ENCODE peak calls at places on chromosomes 2 and 18, in four cellular contexts. F is stomach, V is A549, B is tibial nerve. T is an unnamed sample.

GRCh38 chr2:11933854-11934253 is 187.4 kb downstream of the LPIN1 start:
- DNase-seq in F (no peak), V (no peak), B (no peak), T (no peak)

GRCh38 chr2:224401641-224402342 is at the start of gene FAM124B:
- DNase-seq in F (peak; percentile 36), V (no peak), B (peak; percentile 63), T (no peak)

GRCh38 chr18:78459646-78460045 is 520.0 kb upstream of the SALL3 start:
- DNase-seq in F (no peak), V (no peak), B (no peak), T (no peak)

GRCh38 chr2:105798595-105798994 is 53.9 kb downstream of the NCK2 start:
- DNase-seq in F (no peak), V (no peak), B (no peak), T (no peak)

GRCh38 chr2:10448646-10449480 is 736 bp upstream of the ODC1 start:
- DNase-seq in F (peak; percentile 94), V (peak; percentile 92), B (peak; percentile 77), T (no peak)

GRCh38 chr2:138020432-138020831 is 56.2 kb downstream of the HNMT start:
- DNase-seq in F (no peak), V (no peak), B (no peak), T (no peak)

GRCh38 chr18:9649164-9649540 is 34.8 kb upstream of the PPP4R1 start:
- DNase-seq in F (no peak), V (no peak), B (no peak), T (no peak)

GRCh38 chr18:55743701-55744100 is 155.7 kb upstream of the TCF4 start:
- DNase-seq in F (no peak), V (no peak), B (no peak), T (no peak)

GRCh38 chr2:143601828-143602227 is 472.6 kb downstream of the ARHGAP15 start:
- DNase-seq in F (no peak), V (no peak), B (no peak), T (no peak)

GRCh38 chr2:66555511-66556324 is 120.8 kb downstream of the MEIS1 start:
- DNase-seq in F (no peak), V (no peak), B (no peak), T (no peak)

GRCh38 chr2:12607971-12608370 is 108.8 kb upstream of the TRIB2 start:
- DNase-seq in F (no peak), V (no peak), B (no peak), T (no peak)

GRCh38 chr18:46628206-46628605 is 28.8 kb downstream of the LOXHD1 start:
- DNase-seq in F (no peak), V (no peak), B (no peak), T (no peak)

GRCh38 chr2:55097462-55098410 is 47.5 kb upstream of the RTN4 start:
- DNase-seq in F (no peak), V (no peak), B (no peak), T (no peak)

GRCh38 chr18:45212186-45213039 is 402.9 kb upstream of the SLC14A2 start:
- DNase-seq in F (peak; percentile 90), V (peak; percentile 22), B (peak; percentile 88), T (peak; percentile 87)

GRCh38 chr2:135637456-135638087 is 104.1 kb upstream of the UBXN4 start:
- DNase-seq in F (no peak), V (no peak), B (no peak), T (no peak)

GRCh38 chr2:99545066-99545465 is 55.2 kb upstream of the REV1 start:
- DNase-seq in F (no peak), V (no peak), B (no peak), T (no peak)

GRCh38 chr18:57970356-57971095 is 73.5 kb upstream of the NEDD4L start:
- DNase-seq in F (no peak), V (peak; percentile 18), B (no peak), T (no peak)

GRCh38 chr2:172370821-172371455 is 56.4 kb upstream of the ITGA6 start:
- DNase-seq in F (no peak), V (no peak), B (no peak), T (no peak)

GRCh38 chr2:215238485-215239098 is 73.3 kb upstream of the ATIC start:
- DNase-seq in F (no peak), V (no peak), B (no peak), T (no peak)

GRCh38 chr2:11155326-11156059 is at the start of gene SLC66A3:
- DNase-seq in F (no peak), V (peak; percentile 89), B (no peak), T (no peak)

GRCh38 chr18:8116346-8117007 is 492.8 kb upstream of the RAB12 start:
- DNase-seq in F (no peak), V (peak; percentile 51), B (no peak), T (no peak)

GRCh38 chr2:95526360-95527341 is 42.1 kb upstream of the TRIM43B start:
- DNase-seq in F (peak; percentile 74), V (peak; percentile 6), B (peak; percentile 27), T (peak; percentile 71)

GRCh38 chr18:55245200-55245599 is 285.9 kb upstream of the CCDC68 start:
- DNase-seq in F (no peak), V (no peak), B (no peak), T (no peak)

GRCh38 chr2:28544915-28545589 is 49.2 kb downstream of the PLB1 start:
- DNase-seq in F (peak; percentile 30), V (no peak), B (no peak), T (no peak)

GRCh38 chr2:160576054-160576499 is 82.5 kb upstream of the RBMS1 start:
- DNase-seq in F (no peak), V (no peak), B (no peak), T (no peak)

GRCh38 chr2:194495046-194495445 is 1162.0 kb upstream of the SLC39A10 start:
- DNase-seq in F (no peak), V (no peak), B (no peak), T (no peak)

GRCh38 chr18:48488388-48488850 is 50.4 kb upstream of the CTIF start:
- DNase-seq in F (peak; percentile 95), V (peak; percentile 50), B (peak; percentile 57), T (no peak)

GRCh38 chr2:112980537-112980936 is 2.7 kb downstream of the IL36G start:
- DNase-seq in F (no peak), V (no peak), B (no peak), T (no peak)

GRCh38 chr2:204687776-204688175 is 142.5 kb downstream of the PARD3B start:
- DNase-seq in F (no peak), V (no peak), B (no peak), T (no peak)

GRCh38 chr2:147844691-147845607 is at the start of gene ACVR2A:
- DNase-seq in F (peak; percentile 51), V (peak; percentile 42), B (peak; percentile 21), T (no peak)

GRCh38 chr2:199946196-199946595 is 9.1 kb downstream of the TYW5 start:
- DNase-seq in F (no peak), V (no peak), B (no peak), T (no peak)

GRCh38 chr2:8821276-8822217 is 15.9 kb downstream of the KIDINS220 start:
- DNase-seq in F (no peak), V (no peak), B (peak; percentile 52), T (no peak)

GRCh38 chr2:226874749-226875148 is 38.9 kb downstream of the RHBDD1 start:
- DNase-seq in F (no peak), V (no peak), B (no peak), T (no peak)

DNA sequence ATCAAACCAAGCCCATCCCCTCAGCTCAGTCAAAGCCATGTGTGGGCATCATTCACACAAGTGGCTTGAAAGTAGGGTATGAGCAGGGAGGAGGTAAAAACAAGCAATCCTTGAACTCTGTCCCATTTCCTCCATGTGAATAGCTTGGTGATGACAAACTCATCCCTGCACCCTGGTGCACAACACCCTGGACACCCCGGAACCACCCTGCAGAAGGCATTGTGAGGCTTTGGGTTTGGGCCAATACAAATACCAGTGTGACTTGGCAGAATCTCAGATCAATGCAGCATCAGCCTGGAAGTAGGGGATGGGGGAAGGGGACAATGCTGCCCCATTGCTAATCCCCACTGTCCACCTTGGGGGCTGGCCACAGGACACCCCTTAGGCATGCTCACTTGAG is 28.6 kb downstream of the TGFA start:
- DNase-seq in F (peak; percentile 53), V (peak; percentile 74), B (no peak), T (no peak)
- TF ChIP-seq EP300 in F (no peak), V (no peak), B (no peak), T (no peak)

DNA sequence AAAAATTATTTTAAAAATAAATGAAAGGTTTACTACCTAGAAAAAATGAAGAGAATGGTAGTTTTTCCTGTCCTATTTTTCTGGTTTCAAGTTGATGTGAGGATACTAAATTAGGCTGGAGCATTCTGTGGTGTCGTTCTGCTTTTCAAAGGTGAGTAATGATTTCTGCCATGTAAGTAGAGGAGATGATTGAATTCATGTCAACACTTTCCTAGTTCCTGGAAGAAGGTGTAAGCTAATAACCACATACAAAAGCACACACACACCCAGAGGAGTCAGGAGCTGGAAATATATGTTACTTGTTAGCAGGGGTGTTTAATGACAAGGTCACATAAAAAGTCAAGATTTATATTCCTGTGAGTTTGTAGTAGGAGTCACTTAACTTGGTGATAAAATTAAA is 172.1 kb downstream of the TMX3 start:
- DNase-seq in F (no peak), V (no peak), B (no peak), T (no peak)
- TF ChIP-seq EP300 in F (no peak), V (no peak), B (no peak), T (no peak)

GRCh38 chr18:76943542-76944339 is 121.4 kb downstream of the ZNF236 start:
- DNase-seq in F (peak; percentile 58), V (no peak), B (no peak), T (peak; percentile 83)
- TF ChIP-seq EP300 in F (no peak), V (no peak), B (peak; percentile 50), T (no peak)

GRCh38 chr2:152847067-152847466 is 128.6 kb downstream of the ARL6IP6 start:
- DNase-seq in F (no peak), V (no peak), B (no peak), T (no peak)
- TF ChIP-seq EP300 in F (no peak), V (no peak), B (no peak), T (no peak)

DNA sequence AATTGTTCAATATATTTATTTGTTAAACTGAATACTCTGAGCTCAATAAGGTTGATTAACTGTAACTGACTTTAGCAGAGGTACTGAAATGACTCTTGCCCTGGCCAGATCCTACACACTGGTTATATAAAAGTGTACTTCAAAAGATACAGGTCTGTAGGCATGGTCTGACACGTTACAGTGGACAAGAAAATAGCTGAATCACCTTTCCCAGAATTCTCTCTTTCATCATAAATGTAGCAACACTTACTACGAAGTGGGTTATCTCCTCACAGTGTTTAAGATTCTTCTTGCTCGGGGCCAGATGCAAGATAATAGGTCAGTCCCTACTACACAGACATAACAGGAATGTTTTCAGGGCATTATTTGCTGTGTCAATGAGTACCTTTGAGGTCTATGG is 107.0 kb upstream of the ZC3H15 start:
- DNase-seq in F (no peak), V (no peak), B (no peak), T (no peak)
- TF ChIP-seq EP300 in F (no peak), V (no peak), B (no peak), T (no peak)

GRCh38 chr2:174224665-174225288 is 23.6 kb downstream of the OLA1 start:
- DNase-seq in F (no peak), V (no peak), B (no peak), T (no peak)
- TF ChIP-seq EP300 in F (no peak), V (no peak), B (no peak), T (no peak)

GRCh38 chr2:46686811-46687210 is 207.4 kb downstream of the TMEM247 start:
- DNase-seq in F (no peak), V (no peak), B (no peak), T (no peak)

GRCh38 chr2:46695283-46695682 is 215.9 kb downstream of the TMEM247 start:
- DNase-seq in F (no peak), V (no peak), B (no peak), T (no peak)

GRCh38 chr2:46689993-46690392 is 210.6 kb downstream of the TMEM247 start:
- DNase-seq in F (no peak), V (no peak), B (no peak), T (no peak)

GRCh38 chr2:46692316-46692715 is 213.0 kb downstream of the TMEM247 start:
- DNase-seq in F (no peak), V (no peak), B (no peak), T (no peak)

GRCh38 chr2:46690825-46691224 is 211.5 kb downstream of the TMEM247 start:
- DNase-seq in F (no peak), V (peak; percentile 51), B (no peak), T (no peak)
- TF ChIP-seq EP300 in F (no peak), V (no peak), B (no peak), T (no peak)